ENCODE peak calls at places on chromosomes 7 and 10, in six cellular contexts. One of them, this sample, is unnamed.

GRCh38 chr7:90411510-90411909 is 8.2 kb downstream of the CLDN12 start:
- DNase-seq in keratinocyte: no peak
- DNase-seq in upper lobe of right lung: no peak
- DNase-seq in fibroblast of lung: no peak
- DNase-seq in SJSA1: no peak
- DNase-seq in IMR-90: peak; percentile 17
- DNase-seq in this sample: peak; percentile 84

GRCh38 chr7:66696774-66697191 is 43.8 kb upstream of the RABGEF1 start:
- DNase-seq in IMR-90: peak; percentile 22
- DNase-seq in SJSA1: no peak
- DNase-seq in fibroblast of lung: peak; percentile 27
- DNase-seq in keratinocyte: no peak
- DNase-seq in upper lobe of right lung: no peak
- DNase-seq in this sample: no peak

GRCh38 chr10:79176052-79176501 is 107.3 kb downstream of the ZMIZ1 start:
- DNase-seq in SJSA1: peak; percentile 94
- DNase-seq in fibroblast of lung: no peak
- DNase-seq in keratinocyte: no peak
- DNase-seq in upper lobe of right lung: no peak
- DNase-seq in IMR-90: peak; percentile 95
- DNase-seq in this sample: no peak

GRCh38 chr10:43091846-43092245 is 15.0 kb downstream of the RET start:
- DNase-seq in SJSA1: no peak
- DNase-seq in IMR-90: no peak
- DNase-seq in fibroblast of lung: no peak
- DNase-seq in upper lobe of right lung: no peak
- DNase-seq in keratinocyte: no peak
- DNase-seq in this sample: no peak

GRCh38 chr10:14500172-14500765 is 169.5 kb upstream of the FRMD4A start:
- DNase-seq in IMR-90: no peak
- DNase-seq in SJSA1: no peak
- DNase-seq in fibroblast of lung: no peak
- DNase-seq in upper lobe of right lung: no peak
- DNase-seq in keratinocyte: no peak
- DNase-seq in this sample: peak; percentile 46

GRCh38 chr7:15459018-15459621 is 102.7 kb downstream of the AGMO start:
- DNase-seq in keratinocyte: no peak
- DNase-seq in IMR-90: no peak
- DNase-seq in upper lobe of right lung: no peak
- DNase-seq in fibroblast of lung: no peak
- DNase-seq in SJSA1: no peak
- DNase-seq in this sample: no peak

GRCh38 chr10:127196227-127196954 is at the start of gene INSYN2A:
- DNase-seq in fibroblast of lung: peak; percentile 60
- DNase-seq in IMR-90: peak; percentile 44
- DNase-seq in SJSA1: peak; percentile 61
- DNase-seq in keratinocyte: no peak
- DNase-seq in upper lobe of right lung: no peak
- DNase-seq in this sample: no peak

GRCh38 chr10:45471531-45472310 is 97.7 kb downstream of the ALOX5 start:
- DNase-seq in IMR-90: no peak
- DNase-seq in upper lobe of right lung: no peak
- DNase-seq in fibroblast of lung: no peak
- DNase-seq in SJSA1: no peak
- DNase-seq in keratinocyte: no peak
- DNase-seq in this sample: no peak

GRCh38 chr7:95092332-95092731 is 184.9 kb downstream of the PPP1R9A start:
- DNase-seq in SJSA1: no peak
- DNase-seq in keratinocyte: no peak
- DNase-seq in fibroblast of lung: no peak
- DNase-seq in IMR-90: no peak
- DNase-seq in upper lobe of right lung: no peak
- DNase-seq in this sample: no peak

GRCh38 chr10:64385355-64385754 is 864.2 kb downstream of the REEP3 start:
- DNase-seq in keratinocyte: no peak
- DNase-seq in upper lobe of right lung: no peak
- DNase-seq in fibroblast of lung: no peak
- DNase-seq in IMR-90: no peak
- DNase-seq in SJSA1: no peak
- DNase-seq in this sample: no peak

GRCh38 chr10:35453855-35454532 is 117.7 kb downstream of the CCNY start:
- DNase-seq in SJSA1: no peak
- DNase-seq in upper lobe of right lung: no peak
- DNase-seq in fibroblast of lung: peak; percentile 82
- DNase-seq in keratinocyte: no peak
- DNase-seq in IMR-90: peak; percentile 74
- DNase-seq in this sample: no peak

GRCh38 chr7:35424869-35425495 is 171.1 kb upstream of the TBX20 start:
- DNase-seq in SJSA1: no peak
- DNase-seq in upper lobe of right lung: peak; percentile 74
- DNase-seq in keratinocyte: peak; percentile 1
- DNase-seq in IMR-90: peak; percentile 43
- DNase-seq in fibroblast of lung: peak; percentile 50
- DNase-seq in this sample: peak; percentile 59

GRCh38 chr10:105189464-105189800 is 548.3 kb downstream of the SORCS3 start:
- DNase-seq in SJSA1: no peak
- DNase-seq in fibroblast of lung: no peak
- DNase-seq in IMR-90: no peak
- DNase-seq in keratinocyte: no peak
- DNase-seq in upper lobe of right lung: no peak
- DNase-seq in this sample: no peak

GRCh38 chr10:77594171-77594783 is 43.3 kb downstream of the KCNMA1 start:
- DNase-seq in keratinocyte: no peak
- DNase-seq in upper lobe of right lung: no peak
- DNase-seq in fibroblast of lung: no peak
- DNase-seq in SJSA1: no peak
- DNase-seq in IMR-90: no peak
- DNase-seq in this sample: no peak

GRCh38 chr10:77592946-77593636 is 44.5 kb downstream of the KCNMA1 start:
- DNase-seq in SJSA1: peak; percentile 73
- DNase-seq in keratinocyte: peak; percentile 71
- DNase-seq in IMR-90: peak; percentile 97
- DNase-seq in upper lobe of right lung: no peak
- DNase-seq in fibroblast of lung: peak; percentile 97
- DNase-seq in this sample: peak; percentile 34

GRCh38 chr10:77591238-77591880 is 46.2 kb downstream of the KCNMA1 start:
- DNase-seq in keratinocyte: no peak
- DNase-seq in upper lobe of right lung: no peak
- DNase-seq in fibroblast of lung: no peak
- DNase-seq in IMR-90: no peak
- DNase-seq in SJSA1: no peak
- DNase-seq in this sample: no peak

GRCh38 chr10:77590344-77591237 is 47.0 kb downstream of the KCNMA1 start:
- DNase-seq in IMR-90: no peak
- DNase-seq in keratinocyte: no peak
- DNase-seq in fibroblast of lung: no peak
- DNase-seq in SJSA1: no peak
- DNase-seq in upper lobe of right lung: no peak
- DNase-seq in this sample: no peak

DNA sequence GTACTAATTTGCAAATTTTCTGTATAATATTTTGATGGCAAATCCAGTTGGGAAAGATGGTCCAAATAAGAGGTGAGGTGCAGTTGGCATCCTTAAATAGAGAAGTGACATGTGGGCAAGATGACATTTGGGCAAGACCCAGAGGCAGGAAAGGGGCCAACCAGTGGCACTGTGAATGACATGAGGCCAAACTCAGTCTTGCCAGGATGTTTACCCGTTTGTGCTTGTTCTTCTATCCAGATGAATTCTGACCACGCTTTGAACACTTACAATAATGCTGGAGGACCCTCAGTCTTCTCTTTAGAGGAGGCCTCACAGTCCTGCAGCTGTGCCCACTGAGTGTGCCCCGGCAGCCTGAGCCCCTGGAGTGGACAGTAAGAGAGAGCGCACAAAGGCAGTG is 45.1 kb downstream of the KCNMA1 start:
- DNase-seq in fibroblast of lung: no peak
- DNase-seq in SJSA1: no peak
- DNase-seq in upper lobe of right lung: no peak
- DNase-seq in IMR-90: no peak
- DNase-seq in keratinocyte: no peak
- DNase-seq in this sample: no peak
- H3K4me1 ChIP-seq in fibroblast of lung: peaks cover 19% of the 10 kb centered on the region
- H3K4me1 ChIP-seq in SJSA1: peaks cover 11% of the 10 kb centered on the region
- H3K4me1 ChIP-seq in upper lobe of right lung: no peaks in the 10 kb centered on the region
- H3K4me1 ChIP-seq in IMR-90: peaks cover 13% of the 10 kb centered on the region
- H3K4me1 ChIP-seq in keratinocyte: peaks cover 20% of the 10 kb centered on the region
- H3K4me1 ChIP-seq in this sample: peaks cover 40% of the 10 kb centered on the region

GRCh38 chr10:103784089-103784488 is 71.3 kb downstream of the SH3PXD2A start:
- DNase-seq in upper lobe of right lung: no peak
- DNase-seq in IMR-90: no peak
- DNase-seq in keratinocyte: no peak
- DNase-seq in fibroblast of lung: no peak
- DNase-seq in SJSA1: no peak
- DNase-seq in this sample: no peak
- H3K4me3 ChIP-seq in upper lobe of right lung: no peak overlapping the region
- H3K4me3 ChIP-seq in IMR-90: no peak overlapping the region
- H3K4me3 ChIP-seq in keratinocyte: no peak overlapping the region
- H3K4me3 ChIP-seq in fibroblast of lung: no peak overlapping the region
- H3K4me3 ChIP-seq in SJSA1: no peak overlapping the region
- H3K4me3 ChIP-seq in this sample: no peak overlapping the region

DNA sequence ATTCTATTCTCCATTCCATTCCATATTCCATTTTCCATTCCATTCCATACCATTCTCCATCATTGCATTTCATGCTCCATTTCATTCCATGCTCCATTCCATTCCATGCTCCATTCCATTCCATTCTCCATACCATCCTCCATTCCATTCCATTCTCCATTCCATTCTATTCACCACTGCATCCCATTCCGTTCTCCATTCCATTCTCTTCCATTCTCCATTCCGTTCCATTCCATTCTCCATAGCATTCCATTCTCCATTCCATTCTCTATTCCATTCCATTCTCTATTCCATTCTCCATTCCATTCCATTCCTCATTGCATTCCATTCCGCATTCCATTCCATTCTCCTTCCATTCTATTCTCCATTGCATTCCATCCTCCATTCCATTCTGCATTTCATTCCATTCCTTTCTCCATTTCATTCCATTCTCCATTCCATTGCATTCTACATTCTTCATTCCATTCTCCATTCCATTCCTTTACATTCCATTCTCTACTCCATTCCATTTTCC is 84.0 kb downstream of the NSUN6 start:
- DNase-seq in upper lobe of right lung: no peak
- DNase-seq in IMR-90: no peak
- DNase-seq in SJSA1: no peak
- DNase-seq in keratinocyte: no peak
- DNase-seq in fibroblast of lung: no peak
- DNase-seq in this sample: no peak
- H3K9me3 ChIP-seq in upper lobe of right lung: no peaks in the 10 kb centered on the region
- H3K9me3 ChIP-seq in IMR-90: no peaks in the 10 kb centered on the region
- H3K9me3 ChIP-seq in SJSA1: peaks cover 9% of the 10 kb centered on the region
- H3K9me3 ChIP-seq in keratinocyte: no peaks in the 10 kb centered on the region
- H3K9me3 ChIP-seq in fibroblast of lung: no peaks in the 10 kb centered on the region
- H3K9me3 ChIP-seq in this sample: no peaks in the 10 kb centered on the region

GRCh38 chr10:132196178-132197113 is 9.7 kb downstream of the DPYSL4 start:
- DNase-seq in SJSA1: no peak
- DNase-seq in fibroblast of lung: no peak
- DNase-seq in upper lobe of right lung: peak; percentile 48
- DNase-seq in IMR-90: no peak
- DNase-seq in keratinocyte: no peak
- DNase-seq in this sample: no peak
- H3K4me1 ChIP-seq in SJSA1: no peaks in the 10 kb centered on the region
- H3K4me1 ChIP-seq in fibroblast of lung: no peaks in the 10 kb centered on the region
- H3K4me1 ChIP-seq in upper lobe of right lung: no peaks in the 10 kb centered on the region
- H3K4me1 ChIP-seq in IMR-90: no peaks in the 10 kb centered on the region
- H3K4me1 ChIP-seq in keratinocyte: no peaks in the 10 kb centered on the region
- H3K4me1 ChIP-seq in this sample: no peaks in the 10 kb centered on the region

DNA sequence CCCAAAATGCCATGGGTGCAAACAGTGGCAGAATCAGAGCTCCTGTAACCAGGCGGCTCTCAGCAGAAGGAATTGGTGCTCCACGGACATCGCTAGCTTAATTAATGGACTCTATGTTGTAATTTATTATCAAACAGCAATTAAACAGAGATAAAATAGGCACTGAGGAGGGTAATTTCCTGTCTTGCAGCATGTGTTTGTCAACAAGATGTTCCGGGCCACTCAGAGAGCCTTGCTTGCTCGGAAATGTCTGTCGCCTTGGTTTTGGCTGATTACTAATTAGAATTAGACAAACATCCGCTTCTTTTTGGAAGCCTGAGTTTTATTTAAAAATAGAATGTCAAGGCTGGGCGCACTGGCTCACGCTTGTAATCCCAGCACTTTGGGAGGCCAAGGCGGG is 551.4 kb downstream of the GALNT17 start:
- DNase-seq in IMR-90: no peak
- DNase-seq in upper lobe of right lung: no peak
- DNase-seq in fibroblast of lung: no peak
- DNase-seq in SJSA1: no peak
- DNase-seq in keratinocyte: no peak
- DNase-seq in this sample: no peak
- H3K4me3 ChIP-seq in IMR-90: no peak overlapping the region
- H3K4me3 ChIP-seq in upper lobe of right lung: no peak overlapping the region
- H3K4me3 ChIP-seq in fibroblast of lung: no peak overlapping the region
- H3K4me3 ChIP-seq in SJSA1: no peak overlapping the region
- H3K4me3 ChIP-seq in keratinocyte: no peak overlapping the region
- H3K4me3 ChIP-seq in this sample: no peak overlapping the region

GRCh38 chr7:138169441-138169851 is 93.2 kb downstream of the AKR1D1 start:
- DNase-seq in upper lobe of right lung: no peak
- DNase-seq in IMR-90: no peak
- DNase-seq in fibroblast of lung: no peak
- DNase-seq in keratinocyte: no peak
- DNase-seq in SJSA1: peak; percentile 50
- DNase-seq in this sample: no peak
- H3K9me3 ChIP-seq in upper lobe of right lung: no peaks in the 10 kb centered on the region
- H3K9me3 ChIP-seq in IMR-90: peaks cover 5% of the 10 kb centered on the region
- H3K9me3 ChIP-seq in fibroblast of lung: no peaks in the 10 kb centered on the region
- H3K9me3 ChIP-seq in keratinocyte: no peaks in the 10 kb centered on the region
- H3K9me3 ChIP-seq in SJSA1: no peaks in the 10 kb centered on the region
- H3K9me3 ChIP-seq in this sample: peaks cover 5% of the 10 kb centered on the region

DNA sequence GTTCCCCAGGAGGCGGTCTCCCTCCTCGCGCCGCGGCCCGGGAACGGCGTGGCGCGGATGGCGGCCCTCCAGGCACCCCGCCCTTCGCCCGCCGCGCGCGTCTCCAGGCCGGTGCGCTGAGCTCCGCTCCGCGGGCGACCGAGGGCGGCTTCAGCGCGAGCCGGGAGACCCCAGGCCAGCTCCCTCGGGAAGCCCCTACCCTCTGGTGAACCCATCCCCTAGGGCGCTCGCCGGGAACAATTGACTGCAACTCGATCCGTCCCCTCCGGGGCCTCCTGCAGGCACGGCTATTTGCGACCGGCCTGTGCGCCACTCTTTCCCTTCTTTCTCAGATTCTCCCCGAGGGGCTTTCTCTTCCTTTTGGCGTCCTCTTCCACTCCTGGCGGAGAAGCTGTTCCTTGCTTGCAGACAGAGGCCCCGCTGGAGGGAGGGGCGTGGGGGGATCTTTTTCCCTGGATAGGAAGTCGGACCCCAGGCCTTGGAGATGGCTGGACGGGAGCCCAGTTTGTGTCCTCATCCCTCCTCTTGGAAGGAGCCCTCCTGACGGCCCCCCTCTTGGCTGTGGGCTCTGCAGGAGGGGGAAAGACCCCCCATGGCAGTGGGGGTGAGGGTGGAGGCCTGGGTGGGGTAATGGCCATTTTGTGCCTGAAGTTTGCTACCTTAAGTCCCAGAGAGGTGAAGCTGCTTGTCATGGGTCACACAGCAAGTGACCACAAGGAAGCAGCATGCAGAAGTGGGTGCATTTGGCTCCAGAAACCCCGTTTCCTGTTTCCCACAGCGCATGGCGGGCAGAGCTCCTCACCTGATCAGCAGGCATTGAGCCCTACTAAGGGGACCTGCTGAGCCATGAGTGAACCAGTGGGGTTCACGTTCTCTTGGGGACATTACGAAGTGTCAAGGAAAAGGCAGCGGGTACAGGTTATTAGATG is 171.2 kb upstream of the TNRC18 start:
- DNase-seq in IMR-90: peak; percentile 38
- DNase-seq in SJSA1: no peak
- DNase-seq in fibroblast of lung: peak; percentile 36
- DNase-seq in keratinocyte: no peak
- DNase-seq in upper lobe of right lung: no peak
- DNase-seq in this sample: no peak
- H3K4me1 ChIP-seq in IMR-90: peaks cover 33% of the 10 kb centered on the region
- H3K4me1 ChIP-seq in SJSA1: peaks cover 84% of the 10 kb centered on the region
- H3K4me1 ChIP-seq in fibroblast of lung: peaks cover 31% of the 10 kb centered on the region
- H3K4me1 ChIP-seq in keratinocyte: peaks cover 45% of the 10 kb centered on the region
- H3K4me1 ChIP-seq in upper lobe of right lung: peaks cover 39% of the 10 kb centered on the region
- H3K4me1 ChIP-seq in this sample: peaks cover 67% of the 10 kb centered on the region